ENCODE peak calls at places on chromosome 7, in eight cellular contexts. B, P, W, Z, S, Y, G and R are unnamed samples.

GRCh38 chr7:88218428-88218745 is 1.5 kb downstream of the SRI start:
- DNase-seq in B (no peak), P (no peak), W (no peak), Z (no peak), S (no peak), Y (no peak), G (no peak), R (no peak)

GRCh38 chr7:22730921-22731654 is 4.1 kb downstream of the IL6 start:
- DNase-seq in B (no peak), P (no peak), W (no peak), Z (no peak), S (no peak), Y (peak), G (no peak), R (no peak)

GRCh38 chr7:134645478-134645877 is 1.2 kb upstream of the BPGM start:
- DNase-seq in B (no peak), P (no peak), W (no peak), Z (no peak), S (no peak), Y (no peak), G (no peak), R (no peak)

GRCh38 chr7:15832996-15833395 is 146.5 kb upstream of the MEOX2 start:
- DNase-seq in B (no peak), P (no peak), W (peak), Z (no peak), S (no peak), Y (peak), G (no peak), R (no peak)

GRCh38 chr7:104317944-104318629 is 10.3 kb upstream of the LHFPL3 start:
- DNase-seq in B (no peak), P (no peak), W (no peak), Z (no peak), S (no peak), Y (no peak), G (no peak), R (no peak)

GRCh38 chr7:143346018-143346417 is 16.5 kb downstream of the FAM131B start:
- DNase-seq in B (no peak), P (no peak), W (no peak), Z (no peak), S (no peak), Y (no peak), G (no peak), R (no peak)

GRCh38 chr7:81158189-81158588 is 239.3 kb upstream of the SEMA3C start:
- DNase-seq in B (no peak), P (no peak), W (no peak), Z (no peak), S (no peak), Y (no peak), G (no peak), R (no peak)

GRCh38 chr7:115230882-115231508 is 309.1 kb downstream of the MDFIC start:
- DNase-seq in B (no peak), P (no peak), W (no peak), Z (no peak), S (peak), Y (no peak), G (no peak), R (no peak)

GRCh38 chr7:151291206-151291605 is 42.7 kb upstream of the SMARCD3 start:
- DNase-seq in B (no peak), P (no peak), W (no peak), Z (no peak), S (no peak), Y (no peak), G (no peak), R (no peak)

GRCh38 chr7:134320201-134320600 is 3.5 kb upstream of the SLC35B4 start:
- DNase-seq in B (no peak), P (no peak), W (no peak), Z (no peak), S (no peak), Y (no peak), G (no peak), R (no peak)

GRCh38 chr7:142908921-142909870 is 23.7 kb upstream of the TRPV6 start:
- DNase-seq in B (no peak), P (no peak), W (peak), Z (peak), S (no peak), Y (no peak), G (no peak), R (no peak)

GRCh38 chr7:29783671-29784070 is 22.6 kb upstream of the WIPF3 start:
- DNase-seq in B (no peak), P (no peak), W (no peak), Z (no peak), S (no peak), Y (no peak), G (no peak), R (no peak)

GRCh38 chr7:157550300-157551275 is 213.8 kb downstream of the DNAJB6 start:
- DNase-seq in B (no peak), P (no peak), W (no peak), Z (no peak), S (no peak), Y (no peak), G (no peak), R (no peak)

GRCh38 chr7:25469669-25470068 is 241.4 kb upstream of the NPVF start:
- DNase-seq in B (no peak), P (no peak), W (no peak), Z (no peak), S (no peak), Y (no peak), G (no peak), R (no peak)

GRCh38 chr7:66899552-66900280 is 21.3 kb upstream of the TMEM248 start:
- DNase-seq in B (no peak), P (no peak), W (no peak), Z (no peak), S (no peak), Y (no peak), G (no peak), R (no peak)

GRCh38 chr7:149753370-149754233 is 19.8 kb downstream of the ZNF467 start:
- DNase-seq in B (no peak), P (no peak), W (peak), Z (peak), S (no peak), Y (peak), G (peak), R (no peak)

GRCh38 chr7:78254397-78255055 is 456.0 kb downstream of the PHTF2 start:
- DNase-seq in B (no peak), P (no peak), W (no peak), Z (no peak), S (no peak), Y (no peak), G (no peak), R (no peak)

GRCh38 chr7:75867390-75867717 is 11.5 kb upstream of the RHBDD2 start:
- DNase-seq in B (no peak), P (no peak), W (no peak), Z (no peak), S (no peak), Y (no peak), G (no peak), R (no peak)

GRCh38 chr7:12031186-12031585 is 179.9 kb upstream of the TMEM106B start:
- DNase-seq in B (no peak), P (no peak), W (no peak), Z (no peak), S (no peak), Y (no peak), G (no peak), R (no peak)

GRCh38 chr7:106021211-106022067 is 58.4 kb downstream of the CDHR3 start:
- DNase-seq in B (no peak), P (no peak), W (no peak), Z (peak), S (no peak), Y (peak), G (no peak), R (no peak)

GRCh38 chr7:6615853-6616555 is 594 bp downstream of the ZNF853 start:
- DNase-seq in B (no peak), P (no peak), W (peak), Z (peak), S (peak), Y (peak), G (peak), R (no peak)

GRCh38 chr7:97021443-97022261 is 3.0 kb downstream of the DLX5 start:
- DNase-seq in B (no peak), P (no peak), W (peak), Z (peak), S (no peak), Y (no peak), G (no peak), R (no peak)